ENCODE peak calls at places on chromosomes 12 and 14, in five cellular contexts. One of them, this sample, is unnamed.

GRCh38 chr14:55688566-55688965 is 108.6 kb downstream of the KTN1 start:
- DNase-seq in head of caudate nucleus: no peak
- DNase-seq in esophagus muscularis mucosa: no peak
- DNase-seq in activated CD8-positive, alpha-beta memory T cell treated with anti-CD3 and anti-CD28 coated beads, Interleukin-2, amount 50 U/mL, for 4 hours: no peak
- DNase-seq in activated naive CD4-positive, alpha-beta T cell treated with anti-CD3 and anti-CD28 coated beads, Interleukin-2, amount 50 U/mL, for 16 hours: no peak
- DNase-seq in this sample: no peak

GRCh38 chr12:83979785-83980184 is 932.8 kb downstream of the SLC6A15 start:
- DNase-seq in head of caudate nucleus: no peak
- DNase-seq in esophagus muscularis mucosa: no peak
- DNase-seq in activated CD8-positive, alpha-beta memory T cell treated with anti-CD3 and anti-CD28 coated beads, Interleukin-2, amount 50 U/mL, for 4 hours: no peak
- DNase-seq in activated naive CD4-positive, alpha-beta T cell treated with anti-CD3 and anti-CD28 coated beads, Interleukin-2, amount 50 U/mL, for 16 hours: no peak
- DNase-seq in this sample: no peak

GRCh38 chr14:102922490-102923200 is at the start of gene AMN:
- DNase-seq in head of caudate nucleus: no peak
- DNase-seq in esophagus muscularis mucosa: no peak
- DNase-seq in activated CD8-positive, alpha-beta memory T cell treated with anti-CD3 and anti-CD28 coated beads, Interleukin-2, amount 50 U/mL, for 4 hours: no peak
- DNase-seq in activated naive CD4-positive, alpha-beta T cell treated with anti-CD3 and anti-CD28 coated beads, Interleukin-2, amount 50 U/mL, for 16 hours: no peak
- DNase-seq in this sample: no peak

GRCh38 chr14:60508707-60509437 is at the start of gene SIX6:
- DNase-seq in head of caudate nucleus: no peak
- DNase-seq in esophagus muscularis mucosa: no peak
- DNase-seq in activated CD8-positive, alpha-beta memory T cell treated with anti-CD3 and anti-CD28 coated beads, Interleukin-2, amount 50 U/mL, for 4 hours: no peak
- DNase-seq in activated naive CD4-positive, alpha-beta T cell treated with anti-CD3 and anti-CD28 coated beads, Interleukin-2, amount 50 U/mL, for 16 hours: peak; percentile 15
- DNase-seq in this sample: no peak

GRCh38 chr14:69317780-69318179 is 57.8 kb downstream of the GALNT16 start:
- DNase-seq in head of caudate nucleus: no peak
- DNase-seq in esophagus muscularis mucosa: no peak
- DNase-seq in activated CD8-positive, alpha-beta memory T cell treated with anti-CD3 and anti-CD28 coated beads, Interleukin-2, amount 50 U/mL, for 4 hours: no peak
- DNase-seq in activated naive CD4-positive, alpha-beta T cell treated with anti-CD3 and anti-CD28 coated beads, Interleukin-2, amount 50 U/mL, for 16 hours: no peak
- DNase-seq in this sample: no peak

GRCh38 chr12:131893605-131894312 is 663 bp upstream of the ULK1 start:
- DNase-seq in head of caudate nucleus: no peak
- DNase-seq in esophagus muscularis mucosa: no peak
- DNase-seq in activated CD8-positive, alpha-beta memory T cell treated with anti-CD3 and anti-CD28 coated beads, Interleukin-2, amount 50 U/mL, for 4 hours: no peak
- DNase-seq in activated naive CD4-positive, alpha-beta T cell treated with anti-CD3 and anti-CD28 coated beads, Interleukin-2, amount 50 U/mL, for 16 hours: no peak
- DNase-seq in this sample: no peak

GRCh38 chr14:64761441-64762043 is 57.3 kb downstream of the PLEKHG3 start:
- DNase-seq in head of caudate nucleus: no peak
- DNase-seq in esophagus muscularis mucosa: no peak
- DNase-seq in activated CD8-positive, alpha-beta memory T cell treated with anti-CD3 and anti-CD28 coated beads, Interleukin-2, amount 50 U/mL, for 4 hours: no peak
- DNase-seq in activated naive CD4-positive, alpha-beta T cell treated with anti-CD3 and anti-CD28 coated beads, Interleukin-2, amount 50 U/mL, for 16 hours: no peak
- DNase-seq in this sample: no peak

GRCh38 chr12:3662516-3662915 is 90.4 kb downstream of the CRACR2A start:
- DNase-seq in head of caudate nucleus: no peak
- DNase-seq in esophagus muscularis mucosa: no peak
- DNase-seq in activated CD8-positive, alpha-beta memory T cell treated with anti-CD3 and anti-CD28 coated beads, Interleukin-2, amount 50 U/mL, for 4 hours: no peak
- DNase-seq in activated naive CD4-positive, alpha-beta T cell treated with anti-CD3 and anti-CD28 coated beads, Interleukin-2, amount 50 U/mL, for 16 hours: no peak
- DNase-seq in this sample: no peak

GRCh38 chr12:74985986-74986319 is 223.7 kb downstream of the KCNC2 start:
- DNase-seq in head of caudate nucleus: no peak
- DNase-seq in esophagus muscularis mucosa: no peak
- DNase-seq in activated CD8-positive, alpha-beta memory T cell treated with anti-CD3 and anti-CD28 coated beads, Interleukin-2, amount 50 U/mL, for 4 hours: no peak
- DNase-seq in activated naive CD4-positive, alpha-beta T cell treated with anti-CD3 and anti-CD28 coated beads, Interleukin-2, amount 50 U/mL, for 16 hours: no peak
- DNase-seq in this sample: no peak

GRCh38 chr14:71166434-71166833 is 259.2 kb downstream of the PCNX1 start:
- DNase-seq in head of caudate nucleus: peak; percentile 77
- DNase-seq in esophagus muscularis mucosa: no peak
- DNase-seq in activated CD8-positive, alpha-beta memory T cell treated with anti-CD3 and anti-CD28 coated beads, Interleukin-2, amount 50 U/mL, for 4 hours: no peak
- DNase-seq in activated naive CD4-positive, alpha-beta T cell treated with anti-CD3 and anti-CD28 coated beads, Interleukin-2, amount 50 U/mL, for 16 hours: no peak
- DNase-seq in this sample: no peak

GRCh38 chr14:52080171-52080800 is 11.4 kb upstream of the NID2 start:
- DNase-seq in head of caudate nucleus: no peak
- DNase-seq in esophagus muscularis mucosa: peak; percentile 34
- DNase-seq in activated CD8-positive, alpha-beta memory T cell treated with anti-CD3 and anti-CD28 coated beads, Interleukin-2, amount 50 U/mL, for 4 hours: no peak
- DNase-seq in activated naive CD4-positive, alpha-beta T cell treated with anti-CD3 and anti-CD28 coated beads, Interleukin-2, amount 50 U/mL, for 16 hours: no peak
- DNase-seq in this sample: no peak

GRCh38 chr12:108635201-108635996 is 1.7 kb upstream of the SELPLG start:
- DNase-seq in head of caudate nucleus: no peak
- DNase-seq in esophagus muscularis mucosa: no peak
- DNase-seq in activated CD8-positive, alpha-beta memory T cell treated with anti-CD3 and anti-CD28 coated beads, Interleukin-2, amount 50 U/mL, for 4 hours: peak; percentile 55
- DNase-seq in activated naive CD4-positive, alpha-beta T cell treated with anti-CD3 and anti-CD28 coated beads, Interleukin-2, amount 50 U/mL, for 16 hours: peak; percentile 52
- DNase-seq in this sample: peak; percentile 99

GRCh38 chr12:50533203-50533584 is 28.4 kb downstream of the DIP2B start:
- DNase-seq in head of caudate nucleus: no peak
- DNase-seq in esophagus muscularis mucosa: no peak
- DNase-seq in activated CD8-positive, alpha-beta memory T cell treated with anti-CD3 and anti-CD28 coated beads, Interleukin-2, amount 50 U/mL, for 4 hours: no peak
- DNase-seq in activated naive CD4-positive, alpha-beta T cell treated with anti-CD3 and anti-CD28 coated beads, Interleukin-2, amount 50 U/mL, for 16 hours: no peak
- DNase-seq in this sample: no peak